ENCODE peak calls at places on chromosomes 7 and 10, in five cellular contexts. W is PC-3; N is prostate gland; L is GM23248; G is CD8-positive, alpha-beta T cell. J is an unnamed sample.

GRCh38 chr7:20327047-20327446 is 3.7 kb upstream of the ITGB8 start:
- DNase-seq in L (peak), G (no peak), N (no peak), W (peak), J (no peak)

GRCh38 chr10:116713846-116714245 is 28.5 kb downstream of the HSPA12A start:
- DNase-seq in L (no peak), G (no peak), N (no peak), W (no peak), J (no peak)

GRCh38 chr10:121368347-121369025 is 229.8 kb downstream of the FGFR2 start:
- DNase-seq in N (peak), L (no peak), G (no peak), W (no peak), J (no peak)

GRCh38 chr10:118800920-118801319 is 46.1 kb upstream of the CACUL1 start:
- DNase-seq in L (peak), W (peak), G (no peak), N (peak), J (peak)

GRCh38 chr7:39360766-39361165 is 205.4 kb upstream of the YAE1 start:
- DNase-seq in W (no peak), N (no peak), G (no peak), L (no peak), J (no peak)

GRCh38 chr10:115956225-115957009 is 316.6 kb downstream of the GFRA1 start:
- DNase-seq in G (no peak), W (peak), L (peak), N (no peak), J (no peak)

GRCh38 chr7:111132833-111133232 is 41.9 kb downstream of the LRRN3 start:
- DNase-seq in G (no peak), L (no peak), W (peak), N (no peak), J (no peak)

GRCh38 chr7:96004598-96004997 is 232.2 kb downstream of the DYNC1I1 start:
- DNase-seq in N (no peak), W (no peak), G (no peak), L (peak), J (peak)

GRCh38 chr7:53350241-53350640 is 314.8 kb downstream of the POM121L12 start:
- DNase-seq in G (no peak), W (peak), N (no peak), L (no peak), J (no peak)

GRCh38 chr10:13987472-13987871 is 343.3 kb downstream of the FRMD4A start:
- DNase-seq in L (peak), W (peak), G (no peak), N (no peak), J (peak)

GRCh38 chr7:2006921-2007381 is 225.8 kb downstream of the MAD1L1 start:
- DNase-seq in G (no peak), N (no peak), L (no peak), W (no peak), J (peak)

GRCh38 chr7:157614457-157615020 is 277.7 kb downstream of the DNAJB6 start:
- DNase-seq in W (no peak), L (no peak), G (no peak), N (no peak), J (peak)

GRCh38 chr7:29871787-29872398 is 65.6 kb downstream of the WIPF3 start:
- DNase-seq in G (no peak), W (no peak), L (peak), N (no peak), J (peak)

GRCh38 chr7:33243319-33243881 is 114.0 kb downstream of the BBS9 start:
- DNase-seq in G (no peak), W (peak), L (peak), N (no peak), J (no peak)

GRCh38 chr10:71522438-71523144 is 125.9 kb downstream of the CDH23 start:
- DNase-seq in G (no peak), N (no peak), W (no peak), L (no peak), J (no peak)

GRCh38 chr7:110590415-110590814 is 500.5 kb upstream of the LRRN3 start:
- DNase-seq in L (no peak), W (peak), N (no peak), G (no peak), J (no peak)

GRCh38 chr10:100186813-100187212 is 984 bp upstream of the ERLIN1 start:
- DNase-seq in G (no peak), N (no peak), L (peak), W (peak), J (no peak)

GRCh38 chr7:111364413-111364812 is 197.9 kb downstream of the IMMP2L start:
- DNase-seq in G (no peak), N (no peak), W (peak), L (peak), J (no peak)

GRCh38 chr10:1187855-1188555 is 131.8 kb downstream of the WDR37 start:
- DNase-seq in N (no peak), W (no peak), L (no peak), G (no peak), J (no peak)

GRCh38 chr7:149310113-149310836 is 48.3 kb downstream of the ZNF783 start:
- DNase-seq in N (no peak), G (no peak), W (peak), L (peak), J (peak)

GRCh38 chr10:76192151-76192550 is 760.7 kb downstream of the LRMDA start:
- DNase-seq in N (no peak), G (no peak), L (no peak), W (no peak), J (no peak)

GRCh38 chr7:155429651-155430050 is 28.3 kb upstream of the EN2 start:
- DNase-seq in L (no peak), G (no peak), W (no peak), N (no peak), J (no peak)

GRCh38 chr10:44390585-44391072 is 5.7 kb upstream of the CXCL12 start:
- DNase-seq in L (peak), G (no peak), W (no peak), N (no peak), J (peak)

GRCh38 chr10:88386204-88386877 is 196.8 kb downstream of the RNLS start:
- DNase-seq in G (no peak), W (no peak), N (no peak), L (peak), J (peak)

GRCh38 chr10:98323221-98324164 is 55.5 kb upstream of the LOXL4 start:
- DNase-seq in N (no peak), W (peak), G (no peak), L (peak), J (peak)

GRCh38 chr7:112985377-112985987 is 101.1 kb downstream of the GPR85 start:
- DNase-seq in W (peak), N (no peak), G (no peak), L (peak), J (no peak)

GRCh38 chr10:3226960-3227724 is 54.6 kb upstream of the PITRM1 start:
- DNase-seq in G (no peak), W (peak), N (no peak), L (peak), J (no peak)

GRCh38 chr7:106064836-106065559 is 47.1 kb downstream of the SYPL1 start:
- DNase-seq in W (peak), G (no peak), L (peak), N (peak), J (peak)

GRCh38 chr10:132960651-132961419 is 18.5 kb upstream of the CFAP46 start:
- DNase-seq in W (no peak), L (peak), N (no peak), G (no peak), J (peak)

GRCh38 chr10:73865459-73866442 is 8.6 kb downstream of the CAMK2G start:
- DNase-seq in W (no peak), G (peak), N (no peak), L (no peak), J (peak)

GRCh38 chr10:15370212-15370740 is 813 bp downstream of the FAM171A1 start:
- DNase-seq in G (no peak), L (peak), N (peak), W (no peak), J (peak)

GRCh38 chr7:27175005-27175625 is 995 bp upstream of the HOXA10 start:
- DNase-seq in L (peak), W (peak), N (peak), G (no peak), J (no peak)

GRCh38 chr10:35598379-35598778 is 6.8 kb upstream of the GJD4 start:
- DNase-seq in N (no peak), L (peak), G (no peak), W (peak), J (no peak)

GRCh38 chr7:137969828-137970227 is 32.1 kb downstream of the CREB3L2 start:
- DNase-seq in G (no peak), W (no peak), N (no peak), L (no peak), J (no peak)
- H3K27ac ChIP-seq in G (no peak), W (peak), N (peak), L (peak), J (peak)

DNA sequence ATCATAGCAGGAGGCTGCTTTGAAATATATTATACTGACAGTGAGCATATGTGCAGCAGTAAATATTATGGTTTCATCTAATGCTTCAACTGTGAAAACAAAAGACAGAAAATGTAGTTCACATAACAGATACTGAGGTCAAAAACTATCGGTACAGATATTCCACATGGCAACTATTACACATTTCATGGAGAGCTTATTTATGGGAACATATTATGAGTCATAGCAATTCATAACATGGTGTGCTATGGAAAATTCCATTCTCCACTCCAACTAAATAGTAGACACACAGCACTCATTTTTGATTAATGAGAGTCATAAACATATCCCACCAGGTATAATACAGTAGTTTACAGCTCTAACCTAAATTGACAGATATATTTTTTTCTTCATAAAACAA is 475.5 kb upstream of the KLF6 start:
- DNase-seq in L (peak), W (peak), N (no peak), G (no peak), J (no peak)
- H3K27ac ChIP-seq in L (no peak), W (no peak), N (no peak), G (no peak), J (peak)

GRCh38 chr10:128422221-128422620 is 296.0 kb upstream of the MKI67 start:
- DNase-seq in N (peak), L (no peak), W (no peak), G (no peak), J (no peak)

GRCh38 chr10:128418819-128419218 is 292.6 kb upstream of the MKI67 start:
- DNase-seq in L (no peak), W (no peak), G (no peak), N (no peak), J (no peak)

GRCh38 chr10:128419466-128420019 is 293.3 kb upstream of the MKI67 start:
- DNase-seq in N (no peak), L (no peak), G (no peak), W (no peak), J (no peak)

GRCh38 chr10:128421731-128422130 is 295.5 kb upstream of the MKI67 start:
- DNase-seq in L (no peak), W (no peak), G (no peak), N (no peak), J (no peak)

DNA sequence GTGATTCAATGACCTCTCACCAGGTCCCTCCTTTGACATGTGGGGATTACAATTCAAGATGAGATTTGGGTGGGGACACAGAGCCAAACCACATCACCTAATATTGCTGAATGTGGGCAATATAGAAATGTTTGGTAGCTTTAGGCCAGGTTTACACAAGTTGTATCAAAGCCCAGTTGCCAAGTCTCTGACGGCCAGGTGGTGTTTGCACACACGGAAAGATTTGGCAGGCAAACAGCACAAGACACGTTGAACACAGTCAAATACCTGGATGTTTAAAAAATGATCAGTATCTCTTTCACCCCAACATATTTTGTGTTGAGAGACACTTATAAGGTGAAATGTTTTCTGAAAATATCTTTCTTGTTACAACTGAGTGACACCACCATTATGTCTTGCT is 294.4 kb upstream of the MKI67 start:
- DNase-seq in L (no peak), W (no peak), G (no peak), N (peak), J (no peak)
- H3K27ac ChIP-seq in L (no peak), W (no peak), G (no peak), N (no peak), J (no peak)

GRCh38 chr10:79390551-79391229 is 43.4 kb downstream of the PPIF start:
- DNase-seq in W (no peak), G (no peak), N (no peak), L (no peak), J (peak)
- H3K27ac ChIP-seq in W (no peak), G (no peak), N (peak), L (no peak), J (no peak)

GRCh38 chr7:107889992-107890391 is 991 bp upstream of the DLD start:
- DNase-seq in G (no peak), L (no peak), N (no peak), W (no peak), J (no peak)
- H3K27ac ChIP-seq in G (peak), L (no peak), N (peak), W (no peak), J (no peak)

DNA sequence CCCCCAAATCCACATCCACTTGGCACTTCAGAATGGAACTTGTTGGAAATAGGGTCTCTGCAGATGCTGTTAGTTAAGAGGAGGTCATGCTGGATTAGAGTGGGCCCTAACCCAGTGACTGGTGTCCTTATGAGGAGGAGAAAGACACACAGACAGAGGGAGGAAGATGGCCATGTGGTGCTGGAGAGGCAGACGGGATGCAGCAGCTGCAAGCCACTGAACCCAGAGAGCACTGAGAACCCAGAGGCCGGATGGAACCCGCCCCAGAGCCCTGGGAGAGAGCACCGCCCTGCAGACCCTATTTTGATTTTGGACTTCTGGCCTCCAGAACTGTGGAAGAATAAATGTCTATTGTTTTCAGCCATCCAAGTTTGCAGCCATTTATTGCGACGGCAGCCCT is 58.0 kb upstream of the EBF3 start:
- DNase-seq in W (no peak), G (no peak), N (no peak), L (peak), J (peak)
- H3K27ac ChIP-seq in W (no peak), G (no peak), N (no peak), L (peak), J (peak)

GRCh38 chr10:113630929-113631533 is 32.8 kb downstream of the NRAP start:
- DNase-seq in G (no peak), L (no peak), W (no peak), N (no peak), J (no peak)

GRCh38 chr10:113627836-113628235 is 36.0 kb downstream of the NRAP start:
- DNase-seq in N (no peak), G (no peak), W (no peak), L (no peak), J (no peak)

GRCh38 chr10:113628607-113629153 is 35.2 kb downstream of the NRAP start:
- DNase-seq in W (no peak), G (no peak), L (no peak), N (no peak), J (no peak)

GRCh38 chr10:113626809-113627370 is 37.0 kb downstream of the NRAP start:
- DNase-seq in N (no peak), W (no peak), L (peak), G (no peak), J (no peak)

DNA sequence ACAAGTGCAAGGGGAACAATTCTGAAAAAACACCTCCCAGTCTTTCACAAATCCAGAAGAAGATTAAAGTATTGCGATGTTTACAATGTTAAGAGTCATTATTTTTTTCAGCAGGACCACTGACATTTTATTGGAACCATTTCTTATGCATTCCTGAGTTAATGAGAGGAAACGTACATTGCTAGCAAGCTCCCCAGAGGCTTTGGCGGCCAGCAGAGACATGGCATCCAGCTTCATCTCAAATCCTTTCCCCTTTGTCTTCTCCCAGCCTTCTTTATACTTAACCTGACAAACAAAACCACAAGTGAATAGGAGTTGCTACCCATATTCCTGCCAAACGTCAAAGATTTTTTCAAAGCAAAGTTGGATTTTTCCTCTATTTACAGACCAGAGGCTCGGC is 32.2 kb downstream of the NRAP start:
- DNase-seq in N (no peak), G (no peak), W (no peak), L (no peak), J (no peak)
- H3K27ac ChIP-seq in N (no peak), G (no peak), W (no peak), L (no peak), J (no peak)

DNA sequence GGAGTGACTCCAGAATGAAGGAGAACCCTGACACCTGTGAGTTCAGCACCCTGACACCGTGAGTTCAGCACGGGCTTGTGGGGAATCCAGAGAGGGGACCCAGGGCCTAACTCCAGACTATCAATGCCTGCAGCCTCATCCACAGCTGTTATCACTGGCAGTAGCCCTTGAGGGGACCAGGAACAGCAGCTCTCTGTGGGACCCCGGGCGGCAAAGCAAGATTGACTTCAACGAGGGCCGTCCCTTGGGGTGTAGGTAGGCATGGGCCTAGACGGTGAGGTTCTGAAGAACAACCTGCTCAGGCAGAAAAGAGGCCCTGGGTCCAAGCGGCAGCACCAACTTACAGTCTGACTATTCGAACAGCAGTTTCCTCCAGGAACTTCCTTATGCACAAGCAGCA is 8.9 kb downstream of the GRID1 start:
- DNase-seq in L (no peak), N (no peak), G (no peak), W (no peak), J (no peak)
- H3K27ac ChIP-seq in L (no peak), N (no peak), G (no peak), W (no peak), J (no peak)

DNA sequence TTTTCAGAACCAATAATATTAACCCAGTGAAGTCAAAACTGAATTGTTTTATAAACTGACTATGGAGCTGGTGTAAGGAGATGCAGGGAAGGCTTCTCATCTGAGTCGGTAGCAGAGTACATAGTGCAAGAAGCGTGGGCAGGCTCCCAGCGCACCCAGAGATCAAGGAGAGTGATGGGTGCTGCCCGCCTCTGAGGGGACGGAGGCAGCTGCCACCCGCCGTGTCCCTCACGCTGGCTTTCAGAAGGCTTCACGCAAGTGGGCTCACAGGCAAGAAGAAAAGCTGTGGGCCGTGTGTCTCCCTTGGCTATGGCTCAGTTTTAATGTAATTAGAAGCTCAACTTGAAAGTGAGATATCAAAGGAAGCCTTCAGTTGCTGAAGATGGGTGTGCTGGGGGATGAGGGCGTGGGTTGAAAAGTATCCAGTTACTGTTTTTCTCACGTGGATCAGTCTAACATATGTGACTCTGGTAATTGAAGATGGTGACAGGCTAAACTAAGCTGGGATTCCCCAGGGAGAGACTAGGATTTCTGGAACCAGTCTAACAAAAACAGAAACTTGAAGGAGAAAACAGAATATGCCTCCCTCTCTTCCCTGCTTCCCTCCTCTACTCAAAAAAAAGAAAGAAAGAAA is 159.9 kb downstream of the MGMT start:
- DNase-seq in L (no peak), W (no peak), G (no peak), N (no peak), J (peak)
- H3K27ac ChIP-seq in L (no peak), W (no peak), G (no peak), N (no peak), J (no peak)

J was measured in osteoblast.